ENCODE peak calls at places on chromosomes 5 and 9, in ten cellular contexts. One of them, this sample, is unnamed.

GRCh38 chr5:146448783-146449519 is 1.8 kb downstream of the TCERG1 start:
- DNase-seq in cardiac muscle cell: no peak
- DNase-seq in GM23248: peak; percentile 41
- DNase-seq in fibroblast of mammary gland: no peak
- DNase-seq in aorta: no peak
- DNase-seq in NCI-H1105: no peak
- DNase-seq in RPMI8226: no peak
- DNase-seq in stimulated activated CD8-positive, alpha-beta memory T cell treated with anti-CD3 and anti-CD28 coated beads, Interleukin-4, amount 100 ng/mL, for 4 hours: no peak
- DNase-seq in NCI-H524: no peak
- DNase-seq in anterior cingulate cortex: no peak
- DNase-seq in this sample: no peak

GRCh38 chr5:137487600-137487999 is 11.5 kb downstream of the SPOCK1 start:
- DNase-seq in anterior cingulate cortex: no peak
- DNase-seq in NCI-H524: no peak
- DNase-seq in NCI-H1105: no peak
- DNase-seq in stimulated activated CD8-positive, alpha-beta memory T cell treated with anti-CD3 and anti-CD28 coated beads, Interleukin-4, amount 100 ng/mL, for 4 hours: no peak
- DNase-seq in RPMI8226: no peak
- DNase-seq in aorta: no peak
- DNase-seq in fibroblast of mammary gland: peak; percentile 95
- DNase-seq in cardiac muscle cell: peak; percentile 71
- DNase-seq in GM23248: peak; percentile 90
- DNase-seq in this sample: no peak

GRCh38 chr9:130447193-130447816 is 2.5 kb downstream of the ASS1 start:
- DNase-seq in NCI-H524: peak; percentile 66
- DNase-seq in stimulated activated CD8-positive, alpha-beta memory T cell treated with anti-CD3 and anti-CD28 coated beads, Interleukin-4, amount 100 ng/mL, for 4 hours: no peak
- DNase-seq in RPMI8226: peak; percentile 80
- DNase-seq in aorta: no peak
- DNase-seq in anterior cingulate cortex: no peak
- DNase-seq in fibroblast of mammary gland: no peak
- DNase-seq in cardiac muscle cell: no peak
- DNase-seq in GM23248: no peak
- DNase-seq in NCI-H1105: no peak
- DNase-seq in this sample: no peak

GRCh38 chr5:150277043-150277442 is 12.5 kb downstream of the CAMK2A start:
- DNase-seq in NCI-H1105: no peak
- DNase-seq in RPMI8226: no peak
- DNase-seq in fibroblast of mammary gland: no peak
- DNase-seq in cardiac muscle cell: no peak
- DNase-seq in GM23248: no peak
- DNase-seq in aorta: no peak
- DNase-seq in stimulated activated CD8-positive, alpha-beta memory T cell treated with anti-CD3 and anti-CD28 coated beads, Interleukin-4, amount 100 ng/mL, for 4 hours: no peak
- DNase-seq in NCI-H524: no peak
- DNase-seq in anterior cingulate cortex: no peak
- DNase-seq in this sample: no peak

GRCh38 chr9:97570899-97571298 is 62.3 kb downstream of the TSTD2 start:
- DNase-seq in aorta: no peak
- DNase-seq in NCI-H1105: no peak
- DNase-seq in stimulated activated CD8-positive, alpha-beta memory T cell treated with anti-CD3 and anti-CD28 coated beads, Interleukin-4, amount 100 ng/mL, for 4 hours: no peak
- DNase-seq in anterior cingulate cortex: peak; percentile 56
- DNase-seq in RPMI8226: no peak
- DNase-seq in cardiac muscle cell: no peak
- DNase-seq in GM23248: no peak
- DNase-seq in NCI-H524: no peak
- DNase-seq in fibroblast of mammary gland: no peak
- DNase-seq in this sample: no peak

GRCh38 chr9:38142201-38142600 is 73.2 kb upstream of the SHB start:
- DNase-seq in NCI-H1105: no peak
- DNase-seq in RPMI8226: no peak
- DNase-seq in anterior cingulate cortex: no peak
- DNase-seq in fibroblast of mammary gland: peak; percentile 25
- DNase-seq in aorta: no peak
- DNase-seq in cardiac muscle cell: no peak
- DNase-seq in stimulated activated CD8-positive, alpha-beta memory T cell treated with anti-CD3 and anti-CD28 coated beads, Interleukin-4, amount 100 ng/mL, for 4 hours: no peak
- DNase-seq in GM23248: peak; percentile 63
- DNase-seq in NCI-H524: no peak
- DNase-seq in this sample: no peak

GRCh38 chr5:111948517-111948916 is 191.5 kb upstream of the NREP start:
- DNase-seq in fibroblast of mammary gland: peak; percentile 99
- DNase-seq in cardiac muscle cell: peak; percentile 90
- DNase-seq in NCI-H524: no peak
- DNase-seq in GM23248: peak; percentile 96
- DNase-seq in aorta: no peak
- DNase-seq in NCI-H1105: no peak
- DNase-seq in anterior cingulate cortex: no peak
- DNase-seq in RPMI8226: no peak
- DNase-seq in stimulated activated CD8-positive, alpha-beta memory T cell treated with anti-CD3 and anti-CD28 coated beads, Interleukin-4, amount 100 ng/mL, for 4 hours: no peak
- DNase-seq in this sample: no peak

GRCh38 chr5:65722575-65723424 is 795 bp downstream of the NLN start:
- DNase-seq in NCI-H1105: no peak
- DNase-seq in GM23248: peak; percentile 88
- DNase-seq in fibroblast of mammary gland: peak; percentile 83
- DNase-seq in stimulated activated CD8-positive, alpha-beta memory T cell treated with anti-CD3 and anti-CD28 coated beads, Interleukin-4, amount 100 ng/mL, for 4 hours: no peak
- DNase-seq in anterior cingulate cortex: peak; percentile 13
- DNase-seq in RPMI8226: peak; percentile 65
- DNase-seq in cardiac muscle cell: peak; percentile 79
- DNase-seq in aorta: no peak
- DNase-seq in NCI-H524: peak; percentile 72
- DNase-seq in this sample: peak; percentile 16

GRCh38 chr5:175444060-175444904 is at the start of gene DRD1:
- DNase-seq in NCI-H1105: no peak
- DNase-seq in cardiac muscle cell: peak; percentile 18
- DNase-seq in stimulated activated CD8-positive, alpha-beta memory T cell treated with anti-CD3 and anti-CD28 coated beads, Interleukin-4, amount 100 ng/mL, for 4 hours: peak; percentile 17
- DNase-seq in aorta: peak; percentile 88
- DNase-seq in NCI-H524: peak; percentile 69
- DNase-seq in GM23248: peak; percentile 59
- DNase-seq in fibroblast of mammary gland: peak; percentile 15
- DNase-seq in RPMI8226: peak; percentile 66
- DNase-seq in anterior cingulate cortex: peak; percentile 35
- DNase-seq in this sample: peak; percentile 83

GRCh38 chr9:136996361-136997281 is at the start of gene CLIC3:
- DNase-seq in GM23248: peak; percentile 69
- DNase-seq in NCI-H1105: no peak
- DNase-seq in stimulated activated CD8-positive, alpha-beta memory T cell treated with anti-CD3 and anti-CD28 coated beads, Interleukin-4, amount 100 ng/mL, for 4 hours: peak; percentile 42
- DNase-seq in cardiac muscle cell: no peak
- DNase-seq in RPMI8226: peak; percentile 71
- DNase-seq in aorta: no peak
- DNase-seq in NCI-H524: peak; percentile 40
- DNase-seq in anterior cingulate cortex: no peak
- DNase-seq in fibroblast of mammary gland: no peak
- DNase-seq in this sample: peak; percentile 40

GRCh38 chr5:143200781-143201398 is 202.6 kb downstream of the NR3C1 start:
- DNase-seq in fibroblast of mammary gland: peak; percentile 90
- DNase-seq in stimulated activated CD8-positive, alpha-beta memory T cell treated with anti-CD3 and anti-CD28 coated beads, Interleukin-4, amount 100 ng/mL, for 4 hours: no peak
- DNase-seq in anterior cingulate cortex: no peak
- DNase-seq in aorta: no peak
- DNase-seq in NCI-H524: peak; percentile 60
- DNase-seq in RPMI8226: no peak
- DNase-seq in NCI-H1105: peak; percentile 34
- DNase-seq in cardiac muscle cell: peak; percentile 89
- DNase-seq in GM23248: peak; percentile 87
- DNase-seq in this sample: no peak

GRCh38 chr5:91288117-91288516 is 95.0 kb downstream of the ARRDC3 start:
- DNase-seq in GM23248: peak; percentile 39
- DNase-seq in stimulated activated CD8-positive, alpha-beta memory T cell treated with anti-CD3 and anti-CD28 coated beads, Interleukin-4, amount 100 ng/mL, for 4 hours: no peak
- DNase-seq in aorta: no peak
- DNase-seq in fibroblast of mammary gland: peak; percentile 82
- DNase-seq in RPMI8226: no peak
- DNase-seq in cardiac muscle cell: peak; percentile 89
- DNase-seq in anterior cingulate cortex: no peak
- DNase-seq in NCI-H524: no peak
- DNase-seq in NCI-H1105: no peak
- DNase-seq in this sample: no peak

GRCh38 chr5:157484768-157485167 is 24.8 kb downstream of the NIPAL4 start:
- DNase-seq in RPMI8226: peak; percentile 59
- DNase-seq in NCI-H524: peak; percentile 6
- DNase-seq in aorta: no peak
- DNase-seq in GM23248: peak; percentile 81
- DNase-seq in stimulated activated CD8-positive, alpha-beta memory T cell treated with anti-CD3 and anti-CD28 coated beads, Interleukin-4, amount 100 ng/mL, for 4 hours: no peak
- DNase-seq in fibroblast of mammary gland: peak; percentile 66
- DNase-seq in cardiac muscle cell: peak; percentile 74
- DNase-seq in NCI-H1105: no peak
- DNase-seq in anterior cingulate cortex: no peak
- DNase-seq in this sample: no peak

GRCh38 chr5:5826911-5827310 is 404.4 kb downstream of the ICE1 start:
- DNase-seq in NCI-H1105: no peak
- DNase-seq in cardiac muscle cell: no peak
- DNase-seq in anterior cingulate cortex: no peak
- DNase-seq in fibroblast of mammary gland: peak; percentile 29
- DNase-seq in GM23248: peak; percentile 41
- DNase-seq in RPMI8226: no peak
- DNase-seq in stimulated activated CD8-positive, alpha-beta memory T cell treated with anti-CD3 and anti-CD28 coated beads, Interleukin-4, amount 100 ng/mL, for 4 hours: no peak
- DNase-seq in NCI-H524: no peak
- DNase-seq in aorta: no peak
- DNase-seq in this sample: no peak

GRCh38 chr5:67677422-67677970 is 480.9 kb upstream of the CD180 start:
- DNase-seq in NCI-H524: peak; percentile 95
- DNase-seq in GM23248: no peak
- DNase-seq in anterior cingulate cortex: no peak
- DNase-seq in aorta: no peak
- DNase-seq in stimulated activated CD8-positive, alpha-beta memory T cell treated with anti-CD3 and anti-CD28 coated beads, Interleukin-4, amount 100 ng/mL, for 4 hours: no peak
- DNase-seq in NCI-H1105: no peak
- DNase-seq in cardiac muscle cell: no peak
- DNase-seq in fibroblast of mammary gland: no peak
- DNase-seq in RPMI8226: no peak
- DNase-seq in this sample: peak; percentile 6

GRCh38 chr5:145228564-145228963 is 606.6 kb downstream of the PRELID2 start:
- DNase-seq in GM23248: no peak
- DNase-seq in cardiac muscle cell: no peak
- DNase-seq in anterior cingulate cortex: no peak
- DNase-seq in stimulated activated CD8-positive, alpha-beta memory T cell treated with anti-CD3 and anti-CD28 coated beads, Interleukin-4, amount 100 ng/mL, for 4 hours: no peak
- DNase-seq in NCI-H1105: no peak
- DNase-seq in aorta: no peak
- DNase-seq in RPMI8226: no peak
- DNase-seq in NCI-H524: no peak
- DNase-seq in fibroblast of mammary gland: no peak
- DNase-seq in this sample: no peak

GRCh38 chr9:121768416-121769015 is 117.1 kb downstream of the DAB2IP start:
- DNase-seq in NCI-H524: no peak
- DNase-seq in aorta: peak; percentile 73
- DNase-seq in GM23248: no peak
- DNase-seq in cardiac muscle cell: no peak
- DNase-seq in RPMI8226: no peak
- DNase-seq in anterior cingulate cortex: no peak
- DNase-seq in NCI-H1105: no peak
- DNase-seq in fibroblast of mammary gland: no peak
- DNase-seq in stimulated activated CD8-positive, alpha-beta memory T cell treated with anti-CD3 and anti-CD28 coated beads, Interleukin-4, amount 100 ng/mL, for 4 hours: no peak
- DNase-seq in this sample: no peak

GRCh38 chr5:74580729-74581110 is 59.8 kb downstream of the ENC1 start:
- DNase-seq in anterior cingulate cortex: no peak
- DNase-seq in NCI-H524: no peak
- DNase-seq in aorta: no peak
- DNase-seq in GM23248: no peak
- DNase-seq in stimulated activated CD8-positive, alpha-beta memory T cell treated with anti-CD3 and anti-CD28 coated beads, Interleukin-4, amount 100 ng/mL, for 4 hours: no peak
- DNase-seq in RPMI8226: no peak
- DNase-seq in NCI-H1105: no peak
- DNase-seq in fibroblast of mammary gland: no peak
- DNase-seq in cardiac muscle cell: no peak
- DNase-seq in this sample: no peak

GRCh38 chr5:150114773-150115408 is 28.5 kb upstream of the CSF1R start:
- DNase-seq in NCI-H1105: no peak
- DNase-seq in anterior cingulate cortex: no peak
- DNase-seq in stimulated activated CD8-positive, alpha-beta memory T cell treated with anti-CD3 and anti-CD28 coated beads, Interleukin-4, amount 100 ng/mL, for 4 hours: no peak
- DNase-seq in GM23248: no peak
- DNase-seq in aorta: no peak
- DNase-seq in cardiac muscle cell: no peak
- DNase-seq in NCI-H524: no peak
- DNase-seq in fibroblast of mammary gland: peak; percentile 2
- DNase-seq in RPMI8226: no peak
- DNase-seq in this sample: no peak

GRCh38 chr9:34825780-34826179 is 115.8 kb upstream of the CCL21 start:
- DNase-seq in GM23248: no peak
- DNase-seq in aorta: no peak
- DNase-seq in NCI-H524: no peak
- DNase-seq in RPMI8226: no peak
- DNase-seq in fibroblast of mammary gland: no peak
- DNase-seq in stimulated activated CD8-positive, alpha-beta memory T cell treated with anti-CD3 and anti-CD28 coated beads, Interleukin-4, amount 100 ng/mL, for 4 hours: no peak
- DNase-seq in NCI-H1105: no peak
- DNase-seq in anterior cingulate cortex: no peak
- DNase-seq in cardiac muscle cell: no peak
- DNase-seq in this sample: no peak

GRCh38 chr5:16784088-16784487 is 152.0 kb downstream of the MYO10 start:
- DNase-seq in cardiac muscle cell: peak; percentile 33
- DNase-seq in GM23248: peak; percentile 82
- DNase-seq in NCI-H1105: no peak
- DNase-seq in NCI-H524: no peak
- DNase-seq in anterior cingulate cortex: no peak
- DNase-seq in aorta: no peak
- DNase-seq in fibroblast of mammary gland: peak; percentile 90
- DNase-seq in RPMI8226: no peak
- DNase-seq in stimulated activated CD8-positive, alpha-beta memory T cell treated with anti-CD3 and anti-CD28 coated beads, Interleukin-4, amount 100 ng/mL, for 4 hours: no peak
- DNase-seq in this sample: no peak

GRCh38 chr5:73983661-73984060 is 357.7 kb downstream of the ARHGEF28 start:
- DNase-seq in NCI-H524: no peak
- DNase-seq in stimulated activated CD8-positive, alpha-beta memory T cell treated with anti-CD3 and anti-CD28 coated beads, Interleukin-4, amount 100 ng/mL, for 4 hours: no peak
- DNase-seq in fibroblast of mammary gland: no peak
- DNase-seq in aorta: no peak
- DNase-seq in RPMI8226: no peak
- DNase-seq in GM23248: no peak
- DNase-seq in anterior cingulate cortex: no peak
- DNase-seq in NCI-H1105: no peak
- DNase-seq in cardiac muscle cell: no peak
- DNase-seq in this sample: no peak

GRCh38 chr5:175691761-175692160 is 33.9 kb downstream of the HRH2 start:
- DNase-seq in GM23248: no peak
- DNase-seq in fibroblast of mammary gland: no peak
- DNase-seq in NCI-H524: peak; percentile 56
- DNase-seq in aorta: peak; percentile 30
- DNase-seq in anterior cingulate cortex: no peak
- DNase-seq in RPMI8226: no peak
- DNase-seq in NCI-H1105: no peak
- DNase-seq in stimulated activated CD8-positive, alpha-beta memory T cell treated with anti-CD3 and anti-CD28 coated beads, Interleukin-4, amount 100 ng/mL, for 4 hours: no peak
- DNase-seq in cardiac muscle cell: no peak
- DNase-seq in this sample: no peak

GRCh38 chr5:138824516-138824915 is 50.6 kb downstream of the LRRTM2 start:
- DNase-seq in NCI-H524: no peak
- DNase-seq in NCI-H1105: no peak
- DNase-seq in aorta: no peak
- DNase-seq in cardiac muscle cell: peak; percentile 41
- DNase-seq in GM23248: peak; percentile 39
- DNase-seq in anterior cingulate cortex: no peak
- DNase-seq in stimulated activated CD8-positive, alpha-beta memory T cell treated with anti-CD3 and anti-CD28 coated beads, Interleukin-4, amount 100 ng/mL, for 4 hours: no peak
- DNase-seq in fibroblast of mammary gland: no peak
- DNase-seq in RPMI8226: no peak
- DNase-seq in this sample: no peak

GRCh38 chr5:149429839-149430721 is 51.0 kb upstream of the IL17B start:
- DNase-seq in anterior cingulate cortex: no peak
- DNase-seq in NCI-H524: no peak
- DNase-seq in GM23248: no peak
- DNase-seq in aorta: peak; percentile 85
- DNase-seq in stimulated activated CD8-positive, alpha-beta memory T cell treated with anti-CD3 and anti-CD28 coated beads, Interleukin-4, amount 100 ng/mL, for 4 hours: no peak
- DNase-seq in fibroblast of mammary gland: no peak
- DNase-seq in NCI-H1105: no peak
- DNase-seq in RPMI8226: peak; percentile 20
- DNase-seq in cardiac muscle cell: peak; percentile 75
- DNase-seq in this sample: no peak